ENCODE peak calls at places on chromosomes 1 and 21, in nine cellular contexts. T, J, W, F, L, O, N, X and G are unnamed samples.
A peak's percentile ranks its signal among the peaks of the same experiment; 100 is the strongest.

GRCh38 chr1:22537441-22538139 is 25.7 kb upstream of the EPHA8 start:
- DNase-seq in L (no peak), N (no peak), F (no peak), T (no peak), O (no peak), X (no peak), W (no peak), J (peak; percentile 47), G (no peak)

GRCh38 chr1:39900662-39901485 is 843 bp downstream of the MYCL start:
- DNase-seq in J (peak; percentile 63), N (no peak), W (peak; percentile 29), L (no peak), T (no peak), X (no peak), F (peak; percentile 62), O (peak; percentile 46), G (no peak)

GRCh38 chr1:21625390-21626190 is 43.6 kb downstream of the RAP1GAP start:
- DNase-seq in X (no peak), L (no peak), O (no peak), F (no peak), T (no peak), N (no peak), W (no peak), J (no peak), G (no peak)

GRCh38 chr1:245858022-245858421 is 649.1 kb downstream of the SMYD3 start:
- DNase-seq in T (no peak), J (no peak), L (no peak), F (no peak), W (no peak), O (no peak), N (no peak), X (no peak), G (no peak)

GRCh38 chr1:150847499-150848060 is 28.8 kb downstream of the ARNT start:
- DNase-seq in T (no peak), J (no peak), X (no peak), N (no peak), W (no peak), F (no peak), O (no peak), L (no peak), G (no peak)

GRCh38 chr1:36821386-36821785 is 212.9 kb downstream of the GRIK3 start:
- DNase-seq in T (no peak), N (no peak), O (no peak), J (no peak), X (no peak), W (no peak), L (no peak), F (no peak), G (no peak)

GRCh38 chr1:192993426-192994085 is 65.6 kb downstream of the UCHL5 start:
- DNase-seq in J (no peak), O (no peak), N (no peak), F (no peak), X (no peak), W (no peak), L (no peak), T (no peak), G (no peak)

GRCh38 chr1:172827301-172827700 is 168.4 kb downstream of the FASLG start:
- DNase-seq in O (no peak), T (no peak), X (no peak), F (no peak), J (no peak), N (no peak), L (no peak), W (no peak), G (no peak)

GRCh38 chr1:29506678-29507225 is 270.4 kb downstream of the PTPRU start:
- DNase-seq in X (no peak), N (no peak), O (peak; percentile 17), L (no peak), W (no peak), T (no peak), J (no peak), F (no peak), G (no peak)

GRCh38 chr1:73577206-73577605 is 620.8 kb downstream of the LRRIQ3 start:
- DNase-seq in N (no peak), F (no peak), L (no peak), X (no peak), J (no peak), T (no peak), W (no peak), O (no peak), G (no peak)

GRCh38 chr1:181659348-181659957 is 176.1 kb downstream of the CACNA1E start:
- DNase-seq in L (no peak), F (peak; percentile 5), W (no peak), N (no peak), O (no peak), T (no peak), X (no peak), J (no peak), G (no peak)

GRCh38 chr1:10686404-10687040 is 109.9 kb downstream of the CASZ1 start:
- DNase-seq in T (no peak), L (no peak), X (no peak), F (no peak), J (no peak), O (no peak), W (no peak), N (no peak), G (no peak)

GRCh38 chr1:17852383-17852782 is 97.2 kb downstream of the ACTL8 start:
- DNase-seq in W (no peak), T (no peak), O (no peak), X (no peak), J (no peak), L (no peak), F (no peak), N (no peak), G (no peak)

GRCh38 chr1:17845583-17845982 is 90.5 kb downstream of the ACTL8 start:
- DNase-seq in J (no peak), L (no peak), N (no peak), O (no peak), X (no peak), F (no peak), T (no peak), W (no peak), G (no peak)

GRCh38 chr1:17853241-17853640 is 98.1 kb downstream of the ACTL8 start:
- DNase-seq in L (no peak), N (no peak), W (no peak), O (no peak), T (no peak), J (no peak), F (no peak), X (no peak), G (no peak)

GRCh38 chr1:17851075-17851474 is 95.9 kb downstream of the ACTL8 start:
- DNase-seq in T (no peak), O (no peak), J (no peak), X (no peak), F (no peak), L (no peak), N (no peak), W (no peak), G (no peak)

GRCh38 chr1:17849216-17849615 is 94.1 kb downstream of the ACTL8 start:
- DNase-seq in F (no peak), O (no peak), X (no peak), W (no peak), N (no peak), J (no peak), T (no peak), L (peak; percentile 16), G (no peak)
- TF ChIP-seq CTCF in F (peak; percentile 44), O (peak; percentile 54), X (peak; percentile 36), W (peak; percentile 20), N (no peak), J (peak; percentile 15), T (no peak), L (peak; percentile 58), G (peak; percentile 71)

GRCh38 chr1:164824542-164824941 is 265.6 kb downstream of the PBX1 start:
- DNase-seq in W (no peak), T (no peak), J (no peak), O (no peak), F (peak; percentile 71), L (no peak), N (no peak), X (no peak), G (no peak)

GRCh38 chr1:164821648-164822047 is 262.7 kb downstream of the PBX1 start:
- DNase-seq in T (no peak), L (no peak), J (no peak), W (no peak), N (no peak), X (no peak), O (no peak), F (no peak), G (no peak)

GRCh38 chr1:164823486-164824279 is 264.7 kb downstream of the PBX1 start:
- DNase-seq in N (no peak), X (no peak), F (peak; percentile 35), W (peak; percentile 55), L (no peak), O (no peak), T (no peak), J (no peak), G (peak; percentile 3)
- TF ChIP-seq CTCF in N (no peak), X (no peak), F (no peak), W (no peak), L (no peak), O (no peak), T (no peak), J (no peak), G (no peak)

GRCh38 chr21:32163386-32163785 is 115.5 kb downstream of the MIS18A start:
- DNase-seq in J (no peak), O (no peak), W (no peak), X (no peak), L (no peak), N (no peak), T (no peak), F (no peak), G (no peak)
- TF ChIP-seq CTCF in J (no peak), O (peak; percentile 41), W (no peak), X (no peak), L (no peak), N (no peak), T (no peak), F (no peak), G (no peak)

GRCh38 chr1:235425357-235425756 is 58.1 kb downstream of the TBCE start:
- DNase-seq in N (no peak), F (no peak), T (no peak), L (no peak), W (no peak), X (no peak), J (no peak), O (no peak), G (no peak)

GRCh38 chr1:235421751-235422150 is 54.5 kb downstream of the TBCE start:
- DNase-seq in L (no peak), J (no peak), O (no peak), F (no peak), N (no peak), X (peak; percentile 63), W (no peak), T (no peak), G (no peak)

GRCh38 chr1:235426143-235426542 is 58.9 kb downstream of the TBCE start:
- DNase-seq in X (no peak), F (no peak), L (no peak), T (no peak), O (no peak), W (no peak), N (no peak), J (no peak), G (no peak)

GRCh38 chr1:235424092-235424491 is 56.9 kb downstream of the TBCE start:
- DNase-seq in T (no peak), J (no peak), O (no peak), L (no peak), F (no peak), N (no peak), W (no peak), X (no peak), G (no peak)

DNA sequence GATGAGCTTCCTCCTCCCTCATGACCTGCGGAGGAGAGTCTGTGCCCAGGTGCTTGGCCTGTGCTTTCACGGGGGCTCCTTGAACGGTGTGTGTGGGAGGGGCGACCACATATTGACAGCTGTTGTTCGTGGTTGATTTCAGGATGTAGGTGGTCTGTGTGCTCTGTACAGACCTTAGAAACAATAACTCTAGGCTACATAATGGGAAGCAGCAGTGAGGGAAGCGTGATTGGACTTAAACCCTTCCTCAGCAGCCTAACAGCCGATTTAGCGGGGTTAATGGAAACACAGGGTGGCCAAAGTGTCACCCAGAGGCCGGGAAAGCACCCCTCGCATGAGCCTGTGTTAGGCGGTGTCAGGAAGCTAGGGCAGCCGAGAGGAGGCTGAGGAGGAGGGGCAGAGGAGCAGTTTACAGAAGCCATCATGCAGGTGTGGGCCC is 56.0 kb downstream of the TBCE start:
- DNase-seq in T (no peak), W (no peak), F (no peak), J (no peak), L (no peak), N (no peak), O (no peak), X (no peak), G (no peak)
- TF ChIP-seq CTCF in T (no peak), W (no peak), F (no peak), J (no peak), L (no peak), N (no peak), O (no peak), X (no peak), G (no peak)